ENCODE peak calls at places on chromosomes 12 and 14, in six cellular contexts. O is breast epithelium; Y is OCI-LY7; I is NCI-H1105 treated with DMSO at 0.1 percent for 48 hours; Q is stimulated activated CD4-positive, alpha-beta T cell treated with anti-CD3 and anti-CD28 coated beads, Interleukin-1b, Interleukin-23, amount 100 ng/mL, for 48 hours; P is GM04504. T is an unnamed sample.

GRCh38 chr14:75578786-75579781 is 664 bp downstream of the FLVCR2 start:
- DNase-seq in P (no peak), Y (no peak), I (no peak), O (no peak), Q (no peak), T (no peak)

GRCh38 chr12:3520711-3521110 is 29.7 kb downstream of the PRMT8 start:
- DNase-seq in Y (no peak), Q (no peak), O (no peak), I (peak; percentile 59), P (no peak), T (no peak)

GRCh38 chr14:71319646-71320045 is 412.4 kb downstream of the PCNX1 start:
- DNase-seq in I (peak; percentile 62), Y (peak; percentile 51), O (no peak), P (no peak), Q (no peak), T (no peak)

GRCh38 chr12:117968826-117969659 is at the start of gene KSR2:
- DNase-seq in Y (peak; percentile 79), Q (peak; percentile 66), O (peak; percentile 66), I (peak; percentile 98), P (no peak), T (peak; percentile 57)

GRCh38 chr14:56423591-56423991 is 156.0 kb upstream of the TMEM260 start:
- DNase-seq in O (no peak), Y (no peak), Q (no peak), P (no peak), I (no peak), T (no peak)

GRCh38 chr14:105866841-105867321 is 340.5 kb downstream of the TMEM121 start:
- DNase-seq in O (no peak), Q (no peak), P (no peak), I (no peak), Y (no peak), T (no peak)

GRCh38 chr12:57461326-57461903 is 1.8 kb downstream of the GLI1 start:
- DNase-seq in Y (peak; percentile 69), O (no peak), Q (no peak), I (no peak), P (no peak), T (peak; percentile 70)

GRCh38 chr12:131682511-131682895 is 28.4 kb upstream of the SFSWAP start:
- DNase-seq in P (no peak), Y (no peak), O (no peak), Q (peak; percentile 15), I (no peak), T (peak; percentile 16)

GRCh38 chr14:62988967-62989366 is 56.3 kb downstream of the KCNH5 start:
- DNase-seq in Q (no peak), Y (no peak), P (no peak), O (no peak), I (no peak), T (no peak)

GRCh38 chr12:52179396-52179973 is 12.3 kb downstream of the KRT80 start:
- DNase-seq in O (no peak), P (no peak), I (no peak), Q (no peak), Y (no peak), T (no peak)

GRCh38 chr14:89085154-89086059 is 261.0 kb downstream of the TTC8 start:
- DNase-seq in Q (no peak), P (no peak), I (no peak), Y (no peak), O (no peak), T (no peak)

GRCh38 chr12:110068654-110069053 is 20.3 kb upstream of the C12orf76 start:
- DNase-seq in I (no peak), Q (no peak), O (no peak), Y (no peak), P (no peak), T (no peak)

GRCh38 chr12:99567072-99567471 is 80.5 kb upstream of the GARIN6 start:
- DNase-seq in Y (no peak), O (no peak), Q (no peak), P (no peak), I (no peak), T (no peak)

GRCh38 chr12:28802706-28803438 is 346.2 kb upstream of the FAR2 start:
- DNase-seq in Y (no peak), I (no peak), O (no peak), P (no peak), Q (no peak), T (no peak)

GRCh38 chr14:100190126-100190525 is 30.7 kb upstream of the DEGS2 start:
- DNase-seq in I (no peak), O (no peak), Y (no peak), Q (no peak), P (no peak), T (no peak)

GRCh38 chr14:70573050-70573449 is 27.4 kb downstream of the MED6 start:
- DNase-seq in O (no peak), Q (no peak), I (no peak), Y (no peak), P (no peak), T (no peak)

GRCh38 chr14:69559581-69560011 is 15.1 kb downstream of the CCDC177 start:
- DNase-seq in P (no peak), Q (no peak), Y (no peak), I (peak; percentile 87), O (no peak), T (no peak)

GRCh38 chr12:88298014-88298682 is 156.0 kb downstream of the TMTC3 start:
- DNase-seq in P (no peak), Y (no peak), Q (no peak), O (no peak), I (no peak), T (no peak)

GRCh38 chr14:73269729-73270651 is 32.7 kb downstream of the PAPLN start:
- DNase-seq in Y (peak; percentile 73), O (no peak), P (no peak), I (peak; percentile 41), Q (no peak), T (peak; percentile 34)

GRCh38 chr12:117514016-117514415 is 152.6 kb upstream of the NOS1 start:
- DNase-seq in I (peak; percentile 94), Q (no peak), Y (no peak), O (no peak), P (no peak), T (no peak)

GRCh38 chr14:64723691-64724577 is 19.7 kb downstream of the PLEKHG3 start:
- DNase-seq in Q (no peak), P (no peak), O (no peak), I (no peak), Y (no peak), T (no peak)

GRCh38 chr12:47964102-47964723 is 817 bp downstream of the TMEM106C start:
- DNase-seq in Q (peak; percentile 12), O (no peak), P (no peak), Y (peak; percentile 50), I (peak; percentile 19), T (peak; percentile 36)

GRCh38 chr14:62162998-62163589 is 400.9 kb downstream of the SNAPC1 start:
- DNase-seq in P (no peak), Y (peak; percentile 53), Q (no peak), I (peak; percentile 76), O (no peak), T (no peak)

GRCh38 chr12:50590869-50591268 is 86.1 kb downstream of the DIP2B start:
- DNase-seq in Q (no peak), I (no peak), Y (no peak), P (no peak), O (no peak), T (no peak)

GRCh38 chr12:8687846-8688601 is 9.8 kb upstream of the RIMKLB start:
- DNase-seq in Y (peak; percentile 74), P (peak; percentile 40), I (peak; percentile 93), Q (no peak), O (no peak), T (no peak)

GRCh38 chr12:61367281-61367785 is 892.9 kb upstream of the USP15 start:
- DNase-seq in P (no peak), O (no peak), Y (peak; percentile 7), Q (no peak), I (no peak), T (no peak)

GRCh38 chr12:77493311-77493710 is 337.4 kb upstream of the NAV3 start:
- DNase-seq in Y (no peak), P (peak; percentile 3), Q (no peak), O (no peak), I (no peak), T (no peak)

GRCh38 chr12:49776413-49776812 is 35.1 kb downstream of the TMBIM6 start:
- DNase-seq in I (peak; percentile 2), Q (peak; percentile 65), O (peak; percentile 61), P (peak; percentile 59), Y (peak; percentile 87), T (peak; percentile 67)

GRCh38 chr12:97977870-97978269 is 515.3 kb downstream of the RMST start:
- DNase-seq in P (no peak), O (no peak), Q (no peak), Y (no peak), I (no peak), T (no peak)

GRCh38 chr12:50533203-50533584 is 28.4 kb downstream of the DIP2B start:
- DNase-seq in I (no peak), Q (no peak), Y (no peak), O (no peak), P (no peak), T (no peak)

GRCh38 chr14:54343276-54344121 is 53.3 kb upstream of the CDKN3 start:
- DNase-seq in O (no peak), I (peak; percentile 99), Y (no peak), Q (no peak), P (no peak), T (no peak)

GRCh38 chr14:72558721-72559120 is 335.2 kb downstream of the DPF3 start:
- DNase-seq in P (no peak), Y (no peak), I (no peak), Q (no peak), O (no peak), T (no peak)

GRCh38 chr14:104801284-104802119 is 601 bp downstream of the ZBTB42 start:
- DNase-seq in I (no peak), Q (no peak), O (no peak), Y (no peak), P (no peak), T (no peak)

GRCh38 chr12:120417917-120418316 is 20.0 kb upstream of the COX6A1 start:
- DNase-seq in I (no peak), Y (no peak), P (no peak), O (no peak), Q (no peak), T (no peak)

T was measured in stimulated activated naive CD8-positive, alpha-beta T cell treated with anti-CD3 and anti-CD28 coated beads, Interleukin-15, Interleukin-2, amounts not matched to agents 100 U/mL and 50 U/mL, for 24 hours.